ENCODE peak calls at places on chromosome X, in four cellular contexts. I, W, D and G are unnamed samples.

GRCh38 chrX:103453655-103454054 is 65.6 kb downstream of the RAB40A start:
- DNase-seq in W (no peak), D (no peak), I (no peak), G (peak; percentile 59)

GRCh38 chrX:108464604-108465003 is 25.0 kb downstream of the COL4A5 start:
- DNase-seq in D (no peak), W (no peak), I (no peak), G (no peak)

GRCh38 chrX:124347242-124347641 is 879 bp downstream of the SH2D1A start:
- DNase-seq in D (no peak), W (no peak), I (no peak), G (no peak)

GRCh38 chrX:16578218-16578617 is 71.7 kb upstream of the S100G start:
- DNase-seq in D (no peak), I (no peak), W (no peak), G (no peak)

GRCh38 chrX:110004970-110005369 is 2.1 kb downstream of the TMEM164 start:
- DNase-seq in I (no peak), D (no peak), W (peak; percentile 13), G (no peak)

GRCh38 chrX:136850441-136851175 is 29.9 kb downstream of the RBMX start:
- DNase-seq in D (no peak), I (no peak), W (no peak), G (no peak)

GRCh38 chrX:106619797-106620196 is 8.0 kb downstream of the RADX start:
- DNase-seq in D (no peak), I (no peak), W (peak; percentile 1), G (peak; percentile 4)

GRCh38 chrX:131366387-131366786 is 77.3 kb upstream of the IGSF1 start:
- DNase-seq in W (peak; percentile 8), I (no peak), D (peak; percentile 27), G (peak; percentile 1)

GRCh38 chrX:74119016-74119910 is 184.7 kb upstream of the ZCCHC13 start:
- DNase-seq in I (no peak), D (no peak), W (no peak), G (peak; percentile 18)

DNA sequence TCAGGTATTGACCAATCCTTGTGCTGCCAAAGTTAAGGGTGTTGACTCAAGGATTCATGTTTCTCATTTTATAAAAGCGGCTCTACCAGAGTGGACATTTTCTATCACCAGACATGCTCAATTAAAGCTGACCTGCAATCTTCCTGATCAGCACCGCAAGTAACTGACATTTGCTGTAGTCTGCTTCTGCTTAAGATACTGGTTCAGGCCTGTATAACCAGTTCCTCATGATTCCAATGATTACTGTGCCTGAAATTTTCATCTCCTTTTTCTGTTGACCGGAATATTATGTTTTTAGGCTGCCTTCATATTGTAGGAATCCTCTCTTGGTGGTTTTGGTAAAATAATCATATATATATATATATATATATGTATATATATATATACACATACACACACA is 160.2 kb upstream of the SPIN4 start:
- DNase-seq in I (no peak), D (no peak), W (no peak), G (no peak)
- TF ChIP-seq CHD4 in I (no peak), D (no peak), W (no peak), G (no peak)

GRCh38 chrX:2708601-2709200 is 17.6 kb downstream of the CD99 start:
- DNase-seq in D (no peak), W (no peak), I (no peak), G (no peak)

GRCh38 chrX:2708016-2708415 is 16.9 kb downstream of the CD99 start:
- DNase-seq in I (no peak), W (no peak), D (no peak), G (peak; percentile 46)

GRCh38 chrX:2705461-2705860 is 14.4 kb downstream of the CD99 start:
- DNase-seq in W (no peak), D (no peak), I (no peak), G (no peak)

GRCh38 chrX:2705036-2705435 is 13.9 kb downstream of the CD99 start:
- DNase-seq in D (no peak), W (no peak), I (no peak), G (no peak)

GRCh38 chrX:2707334-2707760 is 16.3 kb downstream of the CD99 start:
- DNase-seq in I (peak; percentile 95), W (peak; percentile 19), D (peak; percentile 84), G (peak; percentile 83)
- TF ChIP-seq CHD4 in I (no peak), W (no peak), D (no peak), G (no peak)

DNA sequence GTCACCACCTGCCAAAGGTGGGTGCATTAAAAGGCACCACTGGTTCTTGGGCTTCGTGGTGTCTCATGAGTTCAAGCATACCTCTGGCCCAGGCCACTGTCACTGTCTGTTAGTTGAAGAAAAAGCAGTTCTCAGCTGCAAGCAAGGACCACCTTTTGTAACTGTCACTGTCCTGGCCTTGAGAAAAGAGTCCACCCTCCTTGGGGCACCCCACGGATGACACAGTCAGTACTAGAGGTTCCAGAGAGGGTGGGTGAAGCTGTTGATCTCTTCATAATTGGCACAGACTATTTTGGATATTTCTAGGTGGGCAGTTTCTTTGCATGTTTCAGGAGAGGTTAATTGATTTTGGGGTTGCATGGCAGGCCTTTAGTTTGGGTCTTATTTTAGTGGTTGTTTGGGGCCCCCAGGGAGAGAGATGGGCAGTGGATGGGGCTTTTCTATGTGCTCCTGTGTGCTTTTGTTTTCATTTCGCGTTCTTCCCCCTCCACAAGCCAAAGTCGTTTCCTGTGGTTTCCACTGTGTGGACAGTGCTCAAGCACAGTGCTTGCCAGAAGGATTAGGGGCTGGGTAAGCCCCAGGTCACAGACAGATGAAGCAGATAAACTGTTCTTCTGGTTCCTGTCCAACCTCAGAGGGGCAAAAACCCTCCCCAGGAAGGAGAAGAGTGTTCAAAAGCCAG is 156.2 kb upstream of the PPP1R2C start:
- DNase-seq in D (no peak), W (no peak), I (peak; percentile 75), G (no peak)
- TF ChIP-seq CHD4 in D (no peak), W (no peak), I (no peak), G (no peak)

GRCh38 chrX:3348191-3348590 is 1.7 kb upstream of the MXRA5 start:
- DNase-seq in W (no peak), D (no peak), I (no peak), G (no peak)
- TF ChIP-seq CHD4 in W (no peak), D (no peak), I (no peak), G (no peak)

DNA sequence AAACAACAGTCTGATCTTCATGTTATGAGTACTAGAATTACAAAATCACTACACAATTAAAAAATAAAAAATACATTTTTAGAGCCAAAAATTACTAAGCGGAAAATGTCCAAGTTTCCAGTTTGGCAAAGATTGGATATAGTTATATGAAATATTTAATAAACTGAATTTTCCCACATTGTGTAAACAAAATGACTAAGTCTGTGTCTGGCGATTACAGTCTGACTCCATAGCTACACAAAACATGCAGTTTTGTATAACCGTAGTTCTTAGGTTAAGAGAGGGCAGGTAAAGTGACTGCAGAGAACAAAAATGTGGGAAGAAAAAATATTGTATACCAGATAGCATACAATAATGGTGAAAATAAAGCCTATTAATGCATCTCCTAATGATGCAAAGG is 59.2 kb upstream of the TMEM47 start:
- DNase-seq in D (no peak), I (no peak), W (no peak), G (no peak)
- TF ChIP-seq CHD4 in D (no peak), I (no peak), W (no peak), G (no peak)

GRCh38 chrX:122241959-122242358 is 942.1 kb upstream of the GRIA3 start:
- DNase-seq in D (no peak), I (no peak), W (no peak), G (no peak)

GRCh38 chrX:122244080-122244479 is 940.0 kb upstream of the GRIA3 start:
- DNase-seq in W (no peak), D (no peak), I (no peak), G (no peak)

GRCh38 chrX:122238801-122239200 is 945.3 kb upstream of the GRIA3 start:
- DNase-seq in D (no peak), I (no peak), W (no peak), G (no peak)
- TF ChIP-seq CHD4 in D (no peak), I (no peak), W (no peak), G (no peak)

DNA sequence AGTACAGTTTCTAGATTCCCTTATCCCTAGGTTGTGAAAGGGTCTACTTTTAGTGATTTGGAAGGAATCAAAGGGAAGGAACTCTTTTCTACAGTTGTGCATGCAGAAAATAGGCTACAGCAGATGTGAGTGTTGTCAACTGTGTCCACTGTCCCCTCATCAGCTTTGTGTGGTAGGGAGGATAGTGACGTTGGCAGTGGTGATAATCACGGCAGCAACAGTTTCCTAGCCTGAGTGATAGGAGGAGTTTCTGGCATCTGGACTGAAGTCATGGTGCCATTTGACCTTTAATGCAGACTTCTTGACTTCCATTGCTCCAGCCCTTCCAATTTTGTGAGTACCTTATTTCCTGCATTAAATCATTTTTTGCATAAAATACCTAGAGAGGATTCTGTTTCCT is 39.3 kb downstream of the SRPX start:
- DNase-seq in D (no peak), W (no peak), I (no peak), G (no peak)
- TF ChIP-seq CHD4 in D (no peak), W (no peak), I (no peak), G (no peak)

GRCh38 chrX:150692837-150693781 is at the start of gene MTMR1:
- DNase-seq in D (no peak), W (peak; percentile 47), I (no peak), G (peak; percentile 33)
- TF ChIP-seq CHD4 in D (no peak), W (no peak), I (no peak), G (no peak)

GRCh38 chrX:151791961-151792360 is 57.4 kb downstream of the CNGA2 start:
- DNase-seq in I (no peak), W (no peak), D (no peak), G (no peak)

GRCh38 chrX:151792505-151792904 is 58.0 kb downstream of the CNGA2 start:
- DNase-seq in I (no peak), W (no peak), D (no peak), G (no peak)

GRCh38 chrX:151790421-151791160 is 56.0 kb downstream of the CNGA2 start:
- DNase-seq in D (no peak), I (no peak), W (no peak), G (no peak)

GRCh38 chrX:151796576-151796975 is 62.0 kb downstream of the CNGA2 start:
- DNase-seq in W (no peak), I (no peak), D (no peak), G (no peak)

DNA sequence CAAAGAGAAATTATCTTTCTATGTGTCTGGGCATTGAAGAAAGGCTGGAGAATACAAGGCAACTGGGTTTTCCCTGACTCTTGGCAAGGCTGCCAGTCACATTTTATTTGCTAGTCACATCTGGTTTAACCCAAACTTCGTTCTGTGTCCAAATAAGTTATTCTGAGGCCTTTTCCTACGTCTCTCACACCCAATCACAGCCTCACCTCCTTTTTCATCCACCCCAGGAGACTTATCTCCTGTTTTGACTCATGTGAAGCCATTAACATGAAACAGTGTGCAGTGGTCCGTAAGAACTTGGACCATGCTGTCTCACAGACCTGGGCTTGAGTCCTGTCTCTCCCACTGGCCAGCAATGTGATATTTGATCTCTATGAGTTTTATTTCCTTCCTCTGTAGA is 59.3 kb downstream of the CNGA2 start:
- DNase-seq in I (no peak), W (no peak), D (no peak), G (no peak)
- TF ChIP-seq CHD4 in I (no peak), W (no peak), D (no peak), G (no peak)

GRCh38 chrX:41445171-41445570 is 2.0 kb upstream of the NYX start:
- DNase-seq in I (no peak), D (no peak), W (no peak), G (no peak)
- TF ChIP-seq CHD4 in I (no peak), D (no peak), W (no peak), G (no peak)